ENCODE peak calls at places on chromosomes 1 and 21, in five cellular contexts. K is K562, A is H1, M is GM12878, N is HepG2. V is an unnamed sample.

GRCh38 chr1:44602675-44603610 is 71.3 kb downstream of the TMEM53 start:
- DNase-seq in K (no peak), M (no peak), N (no peak), A (no peak), V (no peak)

GRCh38 chr1:63866085-63866484 is 92.3 kb downstream of the ROR1 start:
- DNase-seq in N (no peak), M (no peak), K (no peak), A (no peak), V (no peak)

GRCh38 chr21:42565886-42566523 is 52.4 kb downstream of the SLC37A1 start:
- DNase-seq in A (no peak), K (no peak), M (no peak), N (no peak), V (no peak)

GRCh38 chr21:34598931-34599400 is 15.9 kb downstream of the RCAN1 start:
- DNase-seq in K (no peak), N (no peak), A (no peak), M (no peak), V (peak)

GRCh38 chr1:34441661-34442060 is 265.0 kb downstream of the C1orf94 start:
- DNase-seq in K (no peak), N (no peak), A (no peak), M (no peak), V (no peak)

GRCh38 chr1:1510912-1511532 is 940 bp upstream of the ATAD3A start:
- DNase-seq in N (peak), M (no peak), K (peak), A (no peak), V (peak)

GRCh38 chr1:7389201-7389785 is 381.8 kb upstream of the VAMP3 start:
- DNase-seq in N (no peak), M (no peak), K (no peak), A (peak), V (no peak)

GRCh38 chr1:41915786-41916571 is 2.7 kb downstream of the HIVEP3 start:
- DNase-seq in A (no peak), K (no peak), N (no peak), M (no peak), V (no peak)

GRCh38 chr1:231410041-231410591 is 12.0 kb downstream of the EGLN1 start:
- DNase-seq in A (no peak), M (no peak), N (no peak), K (no peak), V (no peak)

GRCh38 chr21:41707231-41707988 is 59.4 kb downstream of the RIPK4 start:
- DNase-seq in A (no peak), N (no peak), M (no peak), K (no peak), V (peak)

GRCh38 chr1:218526198-218526580 is 181.1 kb downstream of the TGFB2 start:
- DNase-seq in K (no peak), M (no peak), N (no peak), A (no peak), V (no peak)
- TF ChIP-seq MAX in K (no peak), M (no peak), N (no peak), A (no peak), V (no peak)

GRCh38 chr1:21278208-21278861 is 11.9 kb downstream of the ECE1 start:
- DNase-seq in M (no peak), A (no peak), N (no peak), K (no peak), V (no peak)

GRCh38 chr1:21277178-21277577 is 13.1 kb downstream of the ECE1 start:
- DNase-seq in A (no peak), M (no peak), N (no peak), K (no peak), V (no peak)

GRCh38 chr1:21278898-21279819 is 11.1 kb downstream of the ECE1 start:
- DNase-seq in M (no peak), N (no peak), A (no peak), K (no peak), V (no peak)

GRCh38 chr1:21280482-21280881 is 9.8 kb downstream of the ECE1 start:
- DNase-seq in M (no peak), A (no peak), N (no peak), K (no peak), V (no peak)

DNA sequence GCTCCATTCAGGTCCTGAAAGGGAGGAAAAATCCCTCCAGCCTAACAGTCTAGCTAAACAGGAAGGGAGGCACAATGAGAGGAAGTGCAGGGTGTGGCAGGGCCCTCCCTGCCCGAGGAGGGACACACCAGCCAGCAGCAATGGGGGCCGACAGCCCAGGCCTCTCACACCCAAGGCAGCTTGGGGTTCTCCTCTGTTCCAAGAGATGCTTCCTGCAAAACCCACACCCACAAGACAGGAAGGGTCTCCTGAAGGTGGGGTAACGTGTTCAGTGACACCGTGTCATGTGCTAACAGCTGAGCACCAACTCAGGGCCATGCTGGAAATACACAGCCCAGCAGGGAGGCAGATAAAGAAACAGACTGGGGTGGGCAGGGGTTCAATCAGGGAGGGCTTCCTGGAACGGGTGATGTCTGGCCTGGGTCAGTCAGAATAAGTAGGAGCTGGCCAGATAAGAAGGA is 10.2 kb downstream of the ECE1 start:
- DNase-seq in M (no peak), N (no peak), K (no peak), A (no peak), V (no peak)
- H2AFZ ChIP-seq in M (no peak), N (no peak), K (no peak), A (no peak), V (no peak)

GRCh38 chr1:70327306-70328076 is 27.0 kb downstream of the ANKRD13C start:
- DNase-seq in A (no peak), K (no peak), M (no peak), N (no peak), V (peak)
- TF ChIP-seq SRF in A (no peak), K (no peak), M (no peak), N (no peak), V (no peak)

GRCh38 chr1:93689521-93690223 is 8.0 kb upstream of the BCAR3 start:
- DNase-seq in K (no peak), A (no peak), N (no peak), M (no peak), V (no peak)
- TF ChIP-seq MAX in K (no peak), A (no peak), N (no peak), M (no peak), V (no peak)

GRCh38 chr1:201386208-201386607 is 8.7 kb upstream of the TNNT2 start:
- DNase-seq in N (no peak), M (no peak), K (no peak), A (no peak), V (no peak)
- H2AFZ ChIP-seq in N (no peak), M (no peak), K (no peak), A (no peak), V (no peak)